ENCODE peak calls at places on chromosomes 16 and 17, in four cellular contexts. Z, I, K and C are unnamed samples. For H3K4me1, the result is how much of the 10 kb centered on the place peaks cover.

GRCh38 chr16:17396762-17397498 is 73.8 kb downstream of the XYLT1 start:
- DNase-seq in Z (peak), I (no peak), K (peak), C (no peak)

GRCh38 chr17:32525116-32525515 is 38.3 kb downstream of the CDK5R1 start:
- DNase-seq in Z (peak), I (no peak), K (peak), C (no peak)

GRCh38 chr17:29722411-29723198 is 99.9 kb upstream of the CORO6 start:
- DNase-seq in Z (peak), I (peak), K (peak), C (peak)

GRCh38 chr17:1228752-1229353 is 41.4 kb upstream of the BHLHA9 start:
- DNase-seq in Z (no peak), I (no peak), K (no peak), C (no peak)

GRCh38 chr17:83064732-83065659 is 14.4 kb upstream of the METRNL start:
- DNase-seq in Z (no peak), I (no peak), K (no peak), C (no peak)

GRCh38 chr16:19330801-19331484 is 45.4 kb downstream of the CLEC19A start:
- DNase-seq in Z (peak), I (no peak), K (peak), C (no peak)

GRCh38 chr16:23216658-23217246 is 34.2 kb downstream of the SCNN1G start:
- DNase-seq in Z (no peak), I (no peak), K (no peak), C (no peak)

GRCh38 chr17:28712037-28712704 is 483 bp upstream of the PROCA1 start:
- DNase-seq in Z (no peak), I (no peak), K (peak), C (peak)

GRCh38 chr16:24771779-24772157 is 42.3 kb downstream of the TNRC6A start:
- DNase-seq in Z (no peak), I (no peak), K (peak), C (no peak)

GRCh38 chr17:2067559-2067958 is 12.7 kb downstream of the HIC1 start:
- DNase-seq in Z (peak), I (no peak), K (peak), C (no peak)

DNA sequence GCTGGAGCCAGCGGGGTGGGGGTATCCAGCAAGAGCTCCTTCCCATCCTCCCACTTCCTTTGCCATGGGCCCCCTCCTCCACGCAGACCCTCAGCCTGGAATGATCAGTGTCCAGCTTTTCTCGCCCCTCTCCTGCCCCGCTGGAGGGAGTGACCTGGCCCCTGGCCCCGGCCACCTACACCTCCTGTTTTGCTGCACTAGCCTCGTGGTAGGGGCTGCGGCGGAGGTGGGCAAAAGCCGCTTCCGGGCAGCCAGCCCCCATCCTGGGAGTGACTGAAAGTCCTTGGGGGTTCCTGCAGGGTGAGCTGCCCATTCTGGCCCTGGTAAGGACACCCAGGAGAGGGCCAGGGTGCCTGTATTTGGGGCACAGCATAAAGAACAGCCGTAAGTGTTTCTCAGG is 295.7 kb downstream of the SEC14L1 start:
- DNase-seq in Z (no peak), I (no peak), K (no peak), C (no peak)
- H3K4me1 ChIP-seq in Z (half or more), I (under half), K (half or more), C (half or more)

GRCh38 chr17:79813826-79814623 is 17.1 kb upstream of the CBX8 start:
- DNase-seq in Z (no peak), I (no peak), K (no peak), C (no peak)

GRCh38 chr17:79811888-79812205 is 15.0 kb upstream of the CBX8 start:
- DNase-seq in Z (no peak), I (no peak), K (no peak), C (peak)

GRCh38 chr17:79812969-79813825 is 16.3 kb upstream of the CBX8 start:
- DNase-seq in Z (no peak), I (no peak), K (peak), C (peak)

GRCh38 chr17:79811036-79811887 is 14.4 kb upstream of the CBX8 start:
- DNase-seq in Z (no peak), I (no peak), K (no peak), C (peak)

GRCh38 chr17:79812206-79812968 is 15.5 kb upstream of the CBX8 start:
- DNase-seq in Z (no peak), I (no peak), K (no peak), C (peak)
- H3K4me3 ChIP-seq in Z (no peak), I (no peak), K (peak), C (peak)

GRCh38 chr16:89562027-89562599 is 1.6 kb downstream of the RPL13 start:
- DNase-seq in Z (no peak), I (no peak), K (no peak), C (no peak)
- H3K4me1 ChIP-seq in Z (under half), I (under half), K (under half), C (half or more)

GRCh38 chr17:39196820-39197331 is 593 bp downstream of the CACNB1 start:
- DNase-seq in Z (no peak), I (peak), K (no peak), C (peak)

GRCh38 chr17:39199673-39199985 is 454 bp upstream of the RPL19 start:
- DNase-seq in Z (no peak), I (no peak), K (no peak), C (no peak)

GRCh38 chr17:39196191-39196819 is 1.2 kb downstream of the CACNB1 start:
- DNase-seq in Z (no peak), I (peak), K (no peak), C (no peak)

GRCh38 chr17:39197380-39198185 is at the start of gene CACNB1:
- DNase-seq in Z (peak), I (peak), K (peak), C (peak)

DNA sequence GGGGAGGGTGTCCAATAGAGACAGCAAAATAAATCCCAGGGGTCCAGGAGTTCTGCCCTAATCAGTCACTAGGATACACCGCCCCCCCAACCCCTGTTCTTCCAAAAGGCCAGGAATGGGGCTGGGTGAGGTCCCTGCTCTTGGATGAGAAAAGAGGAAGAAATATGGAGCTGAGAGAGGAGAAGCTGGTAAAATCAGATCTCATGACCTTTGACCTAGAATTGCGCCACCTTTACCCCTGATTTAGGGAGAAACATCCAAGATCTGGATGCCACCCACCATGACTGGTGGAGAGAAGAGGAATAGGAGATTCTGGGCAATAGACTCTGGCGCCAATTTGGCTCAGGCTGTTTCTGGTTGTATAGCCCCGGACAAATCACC is 707 bp upstream of the CACNB1 start:
- DNase-seq in Z (no peak), I (no peak), K (no peak), C (peak)
- H3K4me3 ChIP-seq in Z (no peak), I (no peak), K (no peak), C (peak)

DNA sequence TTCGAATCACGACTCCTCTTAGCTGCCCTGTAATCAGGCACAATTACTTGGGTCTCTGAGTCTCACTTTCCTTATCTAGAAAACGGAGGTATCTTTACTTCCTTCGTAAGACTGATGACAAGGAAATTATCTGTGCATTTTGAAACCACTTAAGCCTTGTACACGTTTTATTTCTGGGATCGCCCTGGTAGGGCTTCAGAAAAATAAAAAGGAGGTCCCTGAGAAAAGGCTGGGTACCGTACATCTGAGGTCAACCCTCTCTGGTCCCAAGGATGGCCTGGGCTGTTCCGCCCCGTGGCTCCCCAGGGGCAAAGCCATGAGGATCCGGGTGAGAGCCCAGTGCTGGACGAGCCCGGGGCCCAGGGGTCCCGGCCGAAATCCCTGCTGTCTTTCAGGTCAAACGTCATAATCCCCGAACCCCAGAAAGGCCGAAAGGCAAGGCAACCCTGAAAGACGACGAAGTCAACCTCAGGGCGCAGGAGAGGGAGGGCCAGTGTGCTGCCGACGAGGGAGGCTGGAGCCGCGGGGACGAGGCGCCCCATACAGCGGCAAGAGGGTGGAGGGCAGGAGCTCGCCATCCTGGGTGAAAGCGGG is 689 bp upstream of the FUS start:
- DNase-seq in Z (no peak), I (no peak), K (no peak), C (no peak)
- H3K4me1 ChIP-seq in Z (under half), I (under half), K (under half), C (under half)

DNA sequence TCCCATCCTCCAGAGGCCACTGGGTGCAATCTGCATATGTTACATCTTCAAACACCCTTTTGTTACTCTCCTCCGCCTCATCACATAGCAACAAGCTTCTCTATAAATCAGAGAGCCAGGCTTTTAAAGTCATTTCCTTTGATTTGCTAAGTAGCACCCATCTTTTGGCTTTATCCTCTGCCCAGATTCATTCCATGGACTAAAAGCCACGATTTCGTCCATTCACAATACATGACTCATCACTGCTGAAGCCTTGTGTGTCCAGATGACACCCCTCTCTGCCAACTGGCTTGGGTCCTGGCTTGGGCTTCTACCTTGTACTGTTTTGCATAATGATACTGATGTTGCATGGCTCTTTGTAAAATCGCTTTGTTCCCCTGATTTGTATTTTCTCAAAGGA is 2.0 kb upstream of the KRT38 start:
- DNase-seq in Z (peak), I (no peak), K (peak), C (no peak)
- H3K4me3 ChIP-seq in Z (no peak), I (no peak), K (no peak), C (no peak)

GRCh38 chr17:36768355-36768754 is 167.0 kb downstream of the MRM1 start:
- DNase-seq in Z (no peak), I (no peak), K (no peak), C (peak)

GRCh38 chr17:36777118-36777517 is 160.2 kb upstream of the LHX1 start:
- DNase-seq in Z (peak), I (no peak), K (peak), C (peak)

GRCh38 chr17:36778458-36778857 is 158.8 kb upstream of the LHX1 start:
- DNase-seq in Z (no peak), I (no peak), K (no peak), C (no peak)

GRCh38 chr17:36773039-36773438 is 164.2 kb upstream of the LHX1 start:
- DNase-seq in Z (no peak), I (no peak), K (no peak), C (no peak)
- H3K4me1 ChIP-seq in Z (under half), I (under half), K (under half), C (under half)

GRCh38 chr17:40068129-40068581 is 5.4 kb downstream of the THRA start:
- DNase-seq in Z (no peak), I (no peak), K (no peak), C (no peak)

GRCh38 chr17:40069751-40070643 is 7.2 kb downstream of the THRA start:
- DNase-seq in Z (peak), I (no peak), K (peak), C (peak)

GRCh38 chr17:40068584-40068916 is 5.8 kb downstream of the THRA start:
- DNase-seq in Z (no peak), I (peak), K (no peak), C (no peak)

GRCh38 chr17:40067710-40068109 is 4.9 kb downstream of the THRA start:
- DNase-seq in Z (no peak), I (no peak), K (no peak), C (no peak)

GRCh38 chr17:40068917-40069750 is 6.4 kb downstream of the THRA start:
- DNase-seq in Z (peak), I (peak), K (peak), C (no peak)
- H3K4me3 ChIP-seq in Z (peak), I (peak), K (no peak), C (no peak)

GRCh38 chr17:50274945-50275221 is 617 bp downstream of the TMEM92 start:
- DNase-seq in Z (no peak), I (no peak), K (no peak), C (no peak)

GRCh38 chr17:50275279-50275678 is 1.0 kb downstream of the TMEM92 start:
- DNase-seq in Z (no peak), I (no peak), K (no peak), C (no peak)

GRCh38 chr17:50277357-50277754 is 3.1 kb downstream of the TMEM92 start:
- DNase-seq in Z (no peak), I (no peak), K (no peak), C (no peak)

GRCh38 chr17:50278526-50279180 is 4.4 kb downstream of the TMEM92 start:
- DNase-seq in Z (no peak), I (no peak), K (no peak), C (no peak)

DNA sequence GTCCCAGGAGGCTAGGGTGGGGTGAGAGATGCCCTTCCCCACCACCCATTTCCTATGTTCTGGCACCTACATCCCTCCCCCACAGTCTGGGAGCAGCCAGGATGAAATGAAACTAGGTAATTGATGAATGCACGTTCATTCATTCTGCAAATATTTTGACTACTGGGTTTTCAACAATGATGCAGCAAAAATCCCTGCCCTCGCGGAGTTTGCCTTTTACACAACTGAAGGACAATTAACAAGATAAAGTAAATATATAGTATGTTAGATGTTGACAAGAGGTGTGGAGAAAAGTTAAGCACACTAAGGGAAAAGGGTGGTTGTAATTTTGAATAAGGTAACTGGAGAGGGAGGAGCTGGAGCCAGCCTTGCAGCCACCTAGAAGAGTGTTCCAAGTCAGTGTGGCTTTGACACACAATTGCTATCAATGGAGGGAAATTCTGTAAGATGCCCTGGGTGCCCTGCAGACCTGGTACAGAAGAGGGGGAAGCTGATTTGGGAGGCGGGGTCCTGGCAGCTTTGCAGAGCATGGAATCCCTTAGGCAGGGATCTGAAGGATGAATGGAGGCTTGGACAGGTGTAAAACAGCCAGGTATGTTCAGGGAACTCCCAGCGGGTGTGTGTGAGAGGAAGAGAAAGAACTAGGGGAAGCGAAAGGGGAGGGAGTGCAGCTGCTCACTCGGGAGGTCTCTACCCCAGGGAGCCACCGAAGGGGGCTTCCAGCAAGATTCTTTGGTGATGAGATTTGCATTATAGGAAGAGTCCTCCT is 2.5 kb downstream of the TMEM92 start:
- DNase-seq in Z (no peak), I (no peak), K (no peak), C (no peak)
- H3K4me1 ChIP-seq in Z (under half), I (under half), K (under half), C (under half)